ENCODE peak calls at places on chromosome 3, in ten cellular contexts. One of them, this sample, is unnamed. For H3K36me3, the result is how much of the 10 kb centered on the place peaks cover.

GRCh38 chr3:69967156-69967555 is 32.4 kb upstream of the SAMMSON start:
- DNase-seq in cardiac muscle cell: no peak
- DNase-seq in pancreas: no peak
- DNase-seq in CD8-positive, alpha-beta T cell: no peak
- DNase-seq in tibial artery: no peak
- DNase-seq in CD4-positive, CD25-positive, alpha-beta regulatory T cell: no peak
- DNase-seq in uterus: no peak
- DNase-seq in endothelial cell of umbilical vein: no peak
- DNase-seq in psoas muscle: no peak
- DNase-seq in suprapubic skin: no peak
- DNase-seq in this sample: no peak

GRCh38 chr3:130783629-130784028 is 37.0 kb upstream of the PIK3R4 start:
- DNase-seq in cardiac muscle cell: no peak
- DNase-seq in pancreas: no peak
- DNase-seq in CD8-positive, alpha-beta T cell: no peak
- DNase-seq in tibial artery: no peak
- DNase-seq in CD4-positive, CD25-positive, alpha-beta regulatory T cell: no peak
- DNase-seq in uterus: no peak
- DNase-seq in endothelial cell of umbilical vein: no peak
- DNase-seq in psoas muscle: no peak
- DNase-seq in suprapubic skin: no peak
- DNase-seq in this sample: no peak

GRCh38 chr3:169241575-169241927 is 422.0 kb downstream of the MECOM start:
- DNase-seq in cardiac muscle cell: no peak
- DNase-seq in pancreas: no peak
- DNase-seq in CD8-positive, alpha-beta T cell: no peak
- DNase-seq in tibial artery: no peak
- DNase-seq in CD4-positive, CD25-positive, alpha-beta regulatory T cell: no peak
- DNase-seq in uterus: no peak
- DNase-seq in endothelial cell of umbilical vein: peak
- DNase-seq in psoas muscle: no peak
- DNase-seq in suprapubic skin: no peak
- DNase-seq in this sample: no peak

GRCh38 chr3:20563236-20563635 is 377.2 kb upstream of the SGO1 start:
- DNase-seq in cardiac muscle cell: no peak
- DNase-seq in pancreas: no peak
- DNase-seq in CD8-positive, alpha-beta T cell: no peak
- DNase-seq in tibial artery: no peak
- DNase-seq in CD4-positive, CD25-positive, alpha-beta regulatory T cell: no peak
- DNase-seq in uterus: no peak
- DNase-seq in endothelial cell of umbilical vein: no peak
- DNase-seq in psoas muscle: no peak
- DNase-seq in suprapubic skin: no peak
- DNase-seq in this sample: no peak

GRCh38 chr3:58585994-58586393 is 8.8 kb upstream of the FAM107A start:
- DNase-seq in cardiac muscle cell: no peak
- DNase-seq in pancreas: no peak
- DNase-seq in CD8-positive, alpha-beta T cell: no peak
- DNase-seq in tibial artery: no peak
- DNase-seq in CD4-positive, CD25-positive, alpha-beta regulatory T cell: no peak
- DNase-seq in uterus: no peak
- DNase-seq in endothelial cell of umbilical vein: no peak
- DNase-seq in psoas muscle: no peak
- DNase-seq in suprapubic skin: no peak
- DNase-seq in this sample: no peak

GRCh38 chr3:110344897-110345767 is 726.5 kb upstream of the NECTIN3 start:
- DNase-seq in cardiac muscle cell: no peak
- DNase-seq in pancreas: no peak
- DNase-seq in CD8-positive, alpha-beta T cell: no peak
- DNase-seq in tibial artery: no peak
- DNase-seq in CD4-positive, CD25-positive, alpha-beta regulatory T cell: no peak
- DNase-seq in uterus: no peak
- DNase-seq in endothelial cell of umbilical vein: no peak
- DNase-seq in psoas muscle: no peak
- DNase-seq in suprapubic skin: no peak
- DNase-seq in this sample: no peak

GRCh38 chr3:187987162-187987561 is 166.8 kb upstream of the LPP start:
- DNase-seq in cardiac muscle cell: no peak
- DNase-seq in pancreas: no peak
- DNase-seq in CD8-positive, alpha-beta T cell: no peak
- DNase-seq in tibial artery: no peak
- DNase-seq in CD4-positive, CD25-positive, alpha-beta regulatory T cell: no peak
- DNase-seq in uterus: no peak
- DNase-seq in endothelial cell of umbilical vein: no peak
- DNase-seq in psoas muscle: no peak
- DNase-seq in suprapubic skin: no peak
- DNase-seq in this sample: no peak

GRCh38 chr3:100526613-100527346 is 34.4 kb downstream of the TMEM45A start:
- DNase-seq in cardiac muscle cell: no peak
- DNase-seq in pancreas: no peak
- DNase-seq in CD8-positive, alpha-beta T cell: no peak
- DNase-seq in tibial artery: no peak
- DNase-seq in CD4-positive, CD25-positive, alpha-beta regulatory T cell: no peak
- DNase-seq in uterus: no peak
- DNase-seq in endothelial cell of umbilical vein: no peak
- DNase-seq in psoas muscle: no peak
- DNase-seq in suprapubic skin: no peak
- DNase-seq in this sample: no peak

GRCh38 chr3:195068045-195068444 is 202.9 kb downstream of the XXYLT1 start:
- DNase-seq in cardiac muscle cell: no peak
- DNase-seq in pancreas: no peak
- DNase-seq in CD8-positive, alpha-beta T cell: no peak
- DNase-seq in tibial artery: no peak
- DNase-seq in CD4-positive, CD25-positive, alpha-beta regulatory T cell: no peak
- DNase-seq in uterus: no peak
- DNase-seq in endothelial cell of umbilical vein: peak
- DNase-seq in psoas muscle: no peak
- DNase-seq in suprapubic skin: no peak
- DNase-seq in this sample: no peak

DNA sequence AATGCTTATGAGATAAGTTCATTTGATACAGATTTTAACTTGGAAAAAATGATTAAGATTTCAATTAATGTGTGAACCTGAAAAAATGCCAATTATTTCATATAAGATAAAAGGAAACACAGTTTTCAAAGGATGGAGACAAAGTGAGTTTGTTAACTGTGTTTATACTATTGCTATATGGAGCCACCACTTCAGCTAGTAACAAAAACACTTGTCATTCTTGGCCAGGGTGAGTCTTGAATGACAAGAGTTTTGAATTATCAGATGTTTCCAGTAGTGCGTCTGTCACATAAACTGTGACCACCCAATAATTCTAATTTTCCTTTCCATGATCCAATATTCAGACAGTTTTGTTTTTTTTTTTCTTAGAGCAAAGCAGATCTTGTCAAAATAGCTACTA is 78.0 kb upstream of the GADL1 start:
- DNase-seq in cardiac muscle cell: no peak
- DNase-seq in pancreas: no peak
- DNase-seq in CD8-positive, alpha-beta T cell: no peak
- DNase-seq in tibial artery: no peak
- DNase-seq in CD4-positive, CD25-positive, alpha-beta regulatory T cell: no peak
- DNase-seq in uterus: no peak
- DNase-seq in endothelial cell of umbilical vein: no peak
- DNase-seq in psoas muscle: no peak
- DNase-seq in suprapubic skin: no peak
- DNase-seq in this sample: no peak
- H3K4me3 ChIP-seq in cardiac muscle cell: no peak
- H3K4me3 ChIP-seq in pancreas: no peak
- H3K4me3 ChIP-seq in CD8-positive, alpha-beta T cell: no peak
- H3K4me3 ChIP-seq in tibial artery: no peak
- H3K4me3 ChIP-seq in CD4-positive, CD25-positive, alpha-beta regulatory T cell: no peak
- H3K4me3 ChIP-seq in uterus: no peak
- H3K4me3 ChIP-seq in endothelial cell of umbilical vein: no peak
- H3K4me3 ChIP-seq in psoas muscle: no peak
- H3K4me3 ChIP-seq in suprapubic skin: no peak
- H3K4me3 ChIP-seq in this sample: no peak

DNA sequence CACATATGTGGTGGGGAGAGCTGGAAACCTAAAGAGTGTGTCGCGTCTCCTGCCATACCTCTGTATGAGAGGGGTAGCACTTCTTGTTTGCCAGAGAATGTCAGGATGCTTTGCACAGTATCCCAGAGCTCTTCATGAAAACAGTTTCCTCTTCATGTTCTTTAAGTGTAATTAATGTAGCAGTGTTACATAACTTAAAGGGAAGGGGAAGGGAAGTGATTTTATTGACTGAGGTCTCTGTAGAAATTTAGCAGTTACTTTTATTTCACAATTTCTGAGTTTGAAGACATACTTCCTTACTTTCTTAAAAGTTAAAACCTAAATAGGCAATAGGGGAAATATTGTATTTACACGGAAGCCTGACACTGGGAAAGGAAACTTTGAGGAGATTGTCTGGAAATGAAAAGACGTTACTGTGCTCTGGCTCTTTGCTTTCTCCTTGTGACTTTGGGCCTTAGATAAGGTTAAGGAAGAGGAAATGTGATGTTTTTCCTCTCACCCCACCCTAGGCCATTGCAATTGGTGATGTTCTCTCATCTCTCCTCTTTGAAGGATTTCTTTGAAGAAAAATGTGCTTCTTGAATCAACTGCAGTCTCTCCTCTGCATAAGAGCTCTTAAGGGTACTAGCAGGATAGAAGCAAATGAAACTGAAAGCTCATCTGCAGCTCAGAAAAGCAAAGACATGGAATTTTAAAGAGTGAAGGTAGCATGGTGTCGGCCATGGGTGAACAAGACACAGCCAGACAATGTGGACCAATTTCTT is 6.0 kb downstream of the NXPE3 start:
- DNase-seq in cardiac muscle cell: no peak
- DNase-seq in pancreas: no peak
- DNase-seq in CD8-positive, alpha-beta T cell: no peak
- DNase-seq in tibial artery: no peak
- DNase-seq in CD4-positive, CD25-positive, alpha-beta regulatory T cell: no peak
- DNase-seq in uterus: no peak
- DNase-seq in endothelial cell of umbilical vein: peak
- DNase-seq in psoas muscle: no peak
- DNase-seq in suprapubic skin: no peak
- DNase-seq in this sample: no peak
- H3K36me3 ChIP-seq in cardiac muscle cell: under half
- H3K36me3 ChIP-seq in pancreas: under half
- H3K36me3 ChIP-seq in CD8-positive, alpha-beta T cell: under half
- H3K36me3 ChIP-seq in tibial artery: half or more
- H3K36me3 ChIP-seq in CD4-positive, CD25-positive, alpha-beta regulatory T cell: half or more
- H3K36me3 ChIP-seq in uterus: under half
- H3K36me3 ChIP-seq in endothelial cell of umbilical vein: under half
- H3K36me3 ChIP-seq in psoas muscle: under half
- H3K36me3 ChIP-seq in suprapubic skin: under half
- H3K36me3 ChIP-seq in this sample: half or more

GRCh38 chr3:47838503-47838902 is 35.6 kb downstream of the DHX30 start:
- DNase-seq in cardiac muscle cell: no peak
- DNase-seq in pancreas: no peak
- DNase-seq in CD8-positive, alpha-beta T cell: no peak
- DNase-seq in tibial artery: no peak
- DNase-seq in CD4-positive, CD25-positive, alpha-beta regulatory T cell: no peak
- DNase-seq in uterus: no peak
- DNase-seq in endothelial cell of umbilical vein: no peak
- DNase-seq in psoas muscle: no peak
- DNase-seq in suprapubic skin: no peak
- DNase-seq in this sample: no peak
- H3K4me3 ChIP-seq in cardiac muscle cell: no peak
- H3K4me3 ChIP-seq in pancreas: no peak
- H3K4me3 ChIP-seq in CD8-positive, alpha-beta T cell: no peak
- H3K4me3 ChIP-seq in tibial artery: no peak
- H3K4me3 ChIP-seq in CD4-positive, CD25-positive, alpha-beta regulatory T cell: no peak
- H3K4me3 ChIP-seq in uterus: no peak
- H3K4me3 ChIP-seq in endothelial cell of umbilical vein: no peak
- H3K4me3 ChIP-seq in psoas muscle: no peak
- H3K4me3 ChIP-seq in suprapubic skin: no peak
- H3K4me3 ChIP-seq in this sample: no peak

DNA sequence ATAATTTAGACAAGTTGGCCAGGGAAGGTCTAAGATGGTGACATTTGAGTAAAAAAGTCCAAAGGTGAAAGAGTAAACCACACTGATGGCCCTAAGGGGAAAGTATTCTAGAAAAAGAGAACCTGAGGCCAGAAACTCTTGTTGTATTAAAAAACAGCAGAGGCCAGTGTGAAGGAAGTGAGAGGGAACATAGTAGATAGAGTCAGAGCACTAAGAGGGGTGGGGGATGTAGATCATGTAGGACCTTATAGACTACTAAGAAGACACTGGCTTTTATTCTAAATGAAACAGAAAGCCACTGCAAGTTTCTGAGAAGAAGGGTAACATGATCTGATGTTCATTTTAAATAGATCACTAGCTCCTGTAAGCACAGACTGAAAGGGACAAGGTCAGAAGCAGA is 14.5 kb downstream of the POLQ start:
- DNase-seq in cardiac muscle cell: no peak
- DNase-seq in pancreas: no peak
- DNase-seq in CD8-positive, alpha-beta T cell: no peak
- DNase-seq in tibial artery: no peak
- DNase-seq in CD4-positive, CD25-positive, alpha-beta regulatory T cell: no peak
- DNase-seq in uterus: no peak
- DNase-seq in endothelial cell of umbilical vein: no peak
- DNase-seq in psoas muscle: no peak
- DNase-seq in suprapubic skin: no peak
- DNase-seq in this sample: no peak
- H3K36me3 ChIP-seq in cardiac muscle cell: under half
- H3K36me3 ChIP-seq in pancreas: under half
- H3K36me3 ChIP-seq in CD8-positive, alpha-beta T cell: under half
- H3K36me3 ChIP-seq in tibial artery: under half
- H3K36me3 ChIP-seq in CD4-positive, CD25-positive, alpha-beta regulatory T cell: under half
- H3K36me3 ChIP-seq in uterus: under half
- H3K36me3 ChIP-seq in endothelial cell of umbilical vein: under half
- H3K36me3 ChIP-seq in psoas muscle: under half
- H3K36me3 ChIP-seq in suprapubic skin: under half
- H3K36me3 ChIP-seq in this sample: half or more

GRCh38 chr3:158731525-158731924 is 732 bp downstream of the RARRES1 start:
- DNase-seq in cardiac muscle cell: no peak
- DNase-seq in pancreas: no peak
- DNase-seq in CD8-positive, alpha-beta T cell: no peak
- DNase-seq in tibial artery: no peak
- DNase-seq in CD4-positive, CD25-positive, alpha-beta regulatory T cell: no peak
- DNase-seq in uterus: no peak
- DNase-seq in endothelial cell of umbilical vein: no peak
- DNase-seq in psoas muscle: no peak
- DNase-seq in suprapubic skin: no peak
- DNase-seq in this sample: no peak
- H3K4me3 ChIP-seq in cardiac muscle cell: peak
- H3K4me3 ChIP-seq in pancreas: peak
- H3K4me3 ChIP-seq in CD8-positive, alpha-beta T cell: peak
- H3K4me3 ChIP-seq in tibial artery: peak
- H3K4me3 ChIP-seq in CD4-positive, CD25-positive, alpha-beta regulatory T cell: no peak
- H3K4me3 ChIP-seq in uterus: peak
- H3K4me3 ChIP-seq in endothelial cell of umbilical vein: peak
- H3K4me3 ChIP-seq in psoas muscle: peak
- H3K4me3 ChIP-seq in suprapubic skin: peak
- H3K4me3 ChIP-seq in this sample: no peak

This sample was measured in HAP-1.